ENCODE peak calls at places on chromosome 13, in eight cellular contexts. One of them, this sample, is unnamed. For H3K9me3, the result is how much of the 10 kb centered on the place peaks cover.

GRCh38 chr13:104571890-104572229 is 1505.6 kb upstream of the SLC10A2 start:
- DNase-seq in small intestine: no peak
- DNase-seq in breast epithelium: no peak
- DNase-seq in heart left ventricle: no peak
- DNase-seq in CD8-positive, alpha-beta T cell: no peak
- DNase-seq in trophoblast cell: no peak
- DNase-seq in tibial artery: no peak
- DNase-seq in heart right ventricle: no peak
- DNase-seq in this sample: no peak

GRCh38 chr13:39913928-39914327 is 258.5 kb downstream of the COG6 start:
- DNase-seq in breast epithelium: peak
- DNase-seq in CD8-positive, alpha-beta T cell: no peak
- DNase-seq in heart left ventricle: no peak
- DNase-seq in trophoblast cell: peak
- DNase-seq in small intestine: no peak
- DNase-seq in tibial artery: peak
- DNase-seq in heart right ventricle: no peak
- DNase-seq in this sample: no peak

GRCh38 chr13:37446503-37446902 is 152.1 kb downstream of the POSTN start:
- DNase-seq in heart right ventricle: no peak
- DNase-seq in heart left ventricle: no peak
- DNase-seq in CD8-positive, alpha-beta T cell: no peak
- DNase-seq in breast epithelium: no peak
- DNase-seq in trophoblast cell: peak
- DNase-seq in small intestine: no peak
- DNase-seq in tibial artery: no peak
- DNase-seq in this sample: no peak

GRCh38 chr13:50222569-50223332 is 207.5 kb downstream of the KCNRG start:
- DNase-seq in tibial artery: peak
- DNase-seq in heart left ventricle: peak
- DNase-seq in heart right ventricle: peak
- DNase-seq in trophoblast cell: peak
- DNase-seq in breast epithelium: peak
- DNase-seq in small intestine: no peak
- DNase-seq in CD8-positive, alpha-beta T cell: no peak
- DNase-seq in this sample: no peak

GRCh38 chr13:75194717-75195116 is 287.3 kb downstream of the TBC1D4 start:
- DNase-seq in small intestine: no peak
- DNase-seq in tibial artery: peak
- DNase-seq in heart right ventricle: peak
- DNase-seq in breast epithelium: no peak
- DNase-seq in CD8-positive, alpha-beta T cell: no peak
- DNase-seq in heart left ventricle: no peak
- DNase-seq in trophoblast cell: no peak
- DNase-seq in this sample: no peak

GRCh38 chr13:105997436-105998232 is 537.8 kb downstream of the EFNB2 start:
- DNase-seq in small intestine: no peak
- DNase-seq in tibial artery: no peak
- DNase-seq in heart left ventricle: no peak
- DNase-seq in trophoblast cell: peak
- DNase-seq in heart right ventricle: no peak
- DNase-seq in CD8-positive, alpha-beta T cell: no peak
- DNase-seq in breast epithelium: no peak
- DNase-seq in this sample: no peak

GRCh38 chr13:60351326-60351725 is 45.7 kb upstream of the TDRD3 start:
- DNase-seq in heart left ventricle: no peak
- DNase-seq in CD8-positive, alpha-beta T cell: no peak
- DNase-seq in breast epithelium: no peak
- DNase-seq in trophoblast cell: no peak
- DNase-seq in small intestine: no peak
- DNase-seq in tibial artery: no peak
- DNase-seq in heart right ventricle: no peak
- DNase-seq in this sample: no peak

GRCh38 chr13:77515785-77516184 is 19.7 kb upstream of the SCEL start:
- DNase-seq in heart left ventricle: no peak
- DNase-seq in heart right ventricle: no peak
- DNase-seq in breast epithelium: no peak
- DNase-seq in trophoblast cell: no peak
- DNase-seq in small intestine: no peak
- DNase-seq in CD8-positive, alpha-beta T cell: no peak
- DNase-seq in tibial artery: no peak
- DNase-seq in this sample: no peak

GRCh38 chr13:102907016-102907756 is 61.4 kb downstream of the ERCC5 start:
- DNase-seq in tibial artery: no peak
- DNase-seq in breast epithelium: no peak
- DNase-seq in heart right ventricle: no peak
- DNase-seq in small intestine: no peak
- DNase-seq in heart left ventricle: no peak
- DNase-seq in CD8-positive, alpha-beta T cell: no peak
- DNase-seq in trophoblast cell: no peak
- DNase-seq in this sample: no peak

GRCh38 chr13:48500652-48501197 is 32.2 kb downstream of the RCBTB2 start:
- DNase-seq in heart right ventricle: no peak
- DNase-seq in CD8-positive, alpha-beta T cell: no peak
- DNase-seq in breast epithelium: no peak
- DNase-seq in tibial artery: no peak
- DNase-seq in small intestine: no peak
- DNase-seq in trophoblast cell: peak
- DNase-seq in heart left ventricle: no peak
- DNase-seq in this sample: no peak

GRCh38 chr13:41502676-41503075 is 45.3 kb downstream of the RGCC start:
- DNase-seq in small intestine: no peak
- DNase-seq in tibial artery: no peak
- DNase-seq in trophoblast cell: no peak
- DNase-seq in heart left ventricle: no peak
- DNase-seq in CD8-positive, alpha-beta T cell: no peak
- DNase-seq in heart right ventricle: no peak
- DNase-seq in breast epithelium: no peak
- DNase-seq in this sample: no peak

GRCh38 chr13:98364648-98365047 is 187.6 kb upstream of the RNF113B start:
- DNase-seq in heart left ventricle: no peak
- DNase-seq in tibial artery: no peak
- DNase-seq in trophoblast cell: no peak
- DNase-seq in breast epithelium: no peak
- DNase-seq in small intestine: no peak
- DNase-seq in CD8-positive, alpha-beta T cell: no peak
- DNase-seq in heart right ventricle: no peak
- DNase-seq in this sample: no peak

GRCh38 chr13:106919093-106919492 is 351.2 kb upstream of the ARGLU1 start:
- DNase-seq in small intestine: no peak
- DNase-seq in breast epithelium: no peak
- DNase-seq in heart left ventricle: no peak
- DNase-seq in tibial artery: no peak
- DNase-seq in CD8-positive, alpha-beta T cell: no peak
- DNase-seq in heart right ventricle: no peak
- DNase-seq in trophoblast cell: no peak
- DNase-seq in this sample: no peak

GRCh38 chr13:58018865-58019264 is 387.3 kb downstream of the PCDH17 start:
- DNase-seq in small intestine: no peak
- DNase-seq in CD8-positive, alpha-beta T cell: no peak
- DNase-seq in heart left ventricle: no peak
- DNase-seq in heart right ventricle: no peak
- DNase-seq in breast epithelium: no peak
- DNase-seq in trophoblast cell: no peak
- DNase-seq in tibial artery: no peak
- DNase-seq in this sample: no peak

GRCh38 chr13:31955745-31956144 is 75.8 kb upstream of the FRY start:
- DNase-seq in heart right ventricle: no peak
- DNase-seq in breast epithelium: no peak
- DNase-seq in small intestine: no peak
- DNase-seq in CD8-positive, alpha-beta T cell: no peak
- DNase-seq in tibial artery: no peak
- DNase-seq in trophoblast cell: no peak
- DNase-seq in heart left ventricle: no peak
- DNase-seq in this sample: no peak

GRCh38 chr13:29693297-29693945 is 97.9 kb upstream of the SLC7A1 start:
- DNase-seq in breast epithelium: peak
- DNase-seq in heart left ventricle: no peak
- DNase-seq in heart right ventricle: no peak
- DNase-seq in tibial artery: no peak
- DNase-seq in small intestine: peak
- DNase-seq in trophoblast cell: peak
- DNase-seq in CD8-positive, alpha-beta T cell: no peak
- DNase-seq in this sample: no peak

GRCh38 chr13:28380319-28380718 is 114.6 kb downstream of the FLT1 start:
- DNase-seq in small intestine: no peak
- DNase-seq in trophoblast cell: no peak
- DNase-seq in heart left ventricle: no peak
- DNase-seq in heart right ventricle: no peak
- DNase-seq in breast epithelium: no peak
- DNase-seq in CD8-positive, alpha-beta T cell: no peak
- DNase-seq in tibial artery: no peak
- DNase-seq in this sample: no peak

GRCh38 chr13:19023115-19023514 is 158.5 kb downstream of the TUBA3C start:
- DNase-seq in CD8-positive, alpha-beta T cell: no peak
- DNase-seq in small intestine: no peak
- DNase-seq in trophoblast cell: no peak
- DNase-seq in breast epithelium: no peak
- DNase-seq in heart right ventricle: no peak
- DNase-seq in heart left ventricle: no peak
- DNase-seq in tibial artery: no peak
- DNase-seq in this sample: no peak

GRCh38 chr13:29154390-29154789 is 334.3 kb downstream of the MTUS2 start:
- DNase-seq in tibial artery: no peak
- DNase-seq in CD8-positive, alpha-beta T cell: no peak
- DNase-seq in heart right ventricle: no peak
- DNase-seq in heart left ventricle: no peak
- DNase-seq in trophoblast cell: no peak
- DNase-seq in small intestine: no peak
- DNase-seq in breast epithelium: no peak
- DNase-seq in this sample: no peak

GRCh38 chr13:35855531-35856019 is 275.6 kb downstream of the DCLK1 start:
- DNase-seq in small intestine: no peak
- DNase-seq in heart right ventricle: no peak
- DNase-seq in tibial artery: no peak
- DNase-seq in CD8-positive, alpha-beta T cell: no peak
- DNase-seq in breast epithelium: no peak
- DNase-seq in trophoblast cell: peak
- DNase-seq in heart left ventricle: no peak
- DNase-seq in this sample: no peak

GRCh38 chr13:64078025-64078424 is 2662.4 kb upstream of the PCDH20 start:
- DNase-seq in breast epithelium: no peak
- DNase-seq in heart left ventricle: no peak
- DNase-seq in trophoblast cell: no peak
- DNase-seq in tibial artery: no peak
- DNase-seq in small intestine: no peak
- DNase-seq in heart right ventricle: no peak
- DNase-seq in CD8-positive, alpha-beta T cell: no peak
- DNase-seq in this sample: no peak

GRCh38 chr13:36395280-36395679 is 37.0 kb upstream of the CCNA1 start:
- DNase-seq in heart left ventricle: no peak
- DNase-seq in small intestine: no peak
- DNase-seq in breast epithelium: no peak
- DNase-seq in CD8-positive, alpha-beta T cell: no peak
- DNase-seq in heart right ventricle: no peak
- DNase-seq in tibial artery: no peak
- DNase-seq in trophoblast cell: peak
- DNase-seq in this sample: no peak

GRCh38 chr13:107770541-107770940 is 444.8 kb downstream of the LIG4 start:
- DNase-seq in CD8-positive, alpha-beta T cell: no peak
- DNase-seq in heart left ventricle: no peak
- DNase-seq in tibial artery: no peak
- DNase-seq in breast epithelium: no peak
- DNase-seq in trophoblast cell: no peak
- DNase-seq in heart right ventricle: no peak
- DNase-seq in small intestine: no peak
- DNase-seq in this sample: no peak

GRCh38 chr13:46743191-46743590 is 53.8 kb downstream of the ESD start:
- DNase-seq in small intestine: no peak
- DNase-seq in trophoblast cell: peak
- DNase-seq in breast epithelium: no peak
- DNase-seq in CD8-positive, alpha-beta T cell: no peak
- DNase-seq in tibial artery: no peak
- DNase-seq in heart left ventricle: no peak
- DNase-seq in heart right ventricle: no peak
- DNase-seq in this sample: no peak
- H3K9me3 ChIP-seq in small intestine: under half
- H3K9me3 ChIP-seq in trophoblast cell: under half
- H3K9me3 ChIP-seq in breast epithelium: under half
- H3K9me3 ChIP-seq in CD8-positive, alpha-beta T cell: under half
- H3K9me3 ChIP-seq in tibial artery: under half
- H3K9me3 ChIP-seq in heart left ventricle: under half
- H3K9me3 ChIP-seq in heart right ventricle: under half
- H3K9me3 ChIP-seq in this sample: under half

GRCh38 chr13:110102053-110102452 is 204.9 kb downstream of the COL4A1 start:
- DNase-seq in tibial artery: no peak
- DNase-seq in heart right ventricle: no peak
- DNase-seq in breast epithelium: no peak
- DNase-seq in trophoblast cell: no peak
- DNase-seq in heart left ventricle: no peak
- DNase-seq in small intestine: no peak
- DNase-seq in CD8-positive, alpha-beta T cell: no peak
- DNase-seq in this sample: no peak
- H3K9me3 ChIP-seq in tibial artery: under half
- H3K9me3 ChIP-seq in heart right ventricle: under half
- H3K9me3 ChIP-seq in breast epithelium: under half
- H3K9me3 ChIP-seq in trophoblast cell: under half
- H3K9me3 ChIP-seq in heart left ventricle: under half
- H3K9me3 ChIP-seq in small intestine: under half
- H3K9me3 ChIP-seq in CD8-positive, alpha-beta T cell: under half
- H3K9me3 ChIP-seq in this sample: under half

GRCh38 chr13:67726979-67727378 is 496.8 kb upstream of the PCDH9 start:
- DNase-seq in trophoblast cell: no peak
- DNase-seq in heart right ventricle: no peak
- DNase-seq in breast epithelium: no peak
- DNase-seq in small intestine: no peak
- DNase-seq in heart left ventricle: no peak
- DNase-seq in tibial artery: no peak
- DNase-seq in CD8-positive, alpha-beta T cell: no peak
- DNase-seq in this sample: no peak

GRCh38 chr13:67725999-67726398 is 495.9 kb upstream of the PCDH9 start:
- DNase-seq in heart left ventricle: no peak
- DNase-seq in heart right ventricle: no peak
- DNase-seq in CD8-positive, alpha-beta T cell: no peak
- DNase-seq in trophoblast cell: no peak
- DNase-seq in tibial artery: no peak
- DNase-seq in breast epithelium: no peak
- DNase-seq in small intestine: no peak
- DNase-seq in this sample: no peak
- H3K9me3 ChIP-seq in heart left ventricle: under half
- H3K9me3 ChIP-seq in heart right ventricle: under half
- H3K9me3 ChIP-seq in CD8-positive, alpha-beta T cell: under half
- H3K9me3 ChIP-seq in trophoblast cell: under half
- H3K9me3 ChIP-seq in tibial artery: under half
- H3K9me3 ChIP-seq in breast epithelium: under half
- H3K9me3 ChIP-seq in small intestine: under half
- H3K9me3 ChIP-seq in this sample: under half

DNA sequence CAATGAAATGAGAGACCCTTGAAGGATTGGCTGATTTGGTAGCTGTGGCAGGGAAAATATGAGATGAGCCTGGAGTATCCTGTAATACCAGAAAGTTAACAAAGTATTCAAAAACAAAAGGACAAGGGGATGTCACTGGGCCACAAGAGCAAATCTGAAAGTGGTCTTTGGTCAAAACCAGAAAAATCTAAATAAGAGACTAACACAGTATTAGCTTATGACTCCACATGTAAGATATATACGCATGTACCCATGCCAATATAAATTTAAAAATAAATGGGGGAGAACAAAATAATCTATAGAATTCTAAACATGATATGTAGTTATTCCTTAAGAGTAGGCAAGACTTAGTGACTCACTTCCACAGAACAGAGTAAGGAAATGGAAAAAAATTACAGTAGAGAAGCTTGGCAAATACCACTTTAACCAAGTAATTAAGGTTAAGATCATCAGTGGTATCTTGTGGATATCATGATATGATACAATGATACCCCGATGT is 16.9 kb downstream of the KLF12 start:
- DNase-seq in breast epithelium: no peak
- DNase-seq in trophoblast cell: no peak
- DNase-seq in tibial artery: no peak
- DNase-seq in heart right ventricle: no peak
- DNase-seq in small intestine: no peak
- DNase-seq in heart left ventricle: no peak
- DNase-seq in CD8-positive, alpha-beta T cell: no peak
- DNase-seq in this sample: no peak
- H3K9me3 ChIP-seq in breast epithelium: under half
- H3K9me3 ChIP-seq in trophoblast cell: under half
- H3K9me3 ChIP-seq in tibial artery: under half
- H3K9me3 ChIP-seq in heart right ventricle: under half
- H3K9me3 ChIP-seq in small intestine: under half
- H3K9me3 ChIP-seq in heart left ventricle: under half
- H3K9me3 ChIP-seq in CD8-positive, alpha-beta T cell: under half
- H3K9me3 ChIP-seq in this sample: under half